ENCODE peak calls at places on chromosomes 1 and 21, in seven cellular contexts. R is GM10248, Y is T-helper 17 cell, N is fibroblast of the conjunctiva, V is cardiac fibroblast, W is amniotic stem cell, P is cardiac muscle cell. F is an unnamed sample.

GRCh38 chr1:45230537-45230936 is 24.1 kb upstream of the ZSWIM5 start:
- DNase-seq in R (no peak), Y (no peak), N (no peak), V (no peak), W (no peak), P (no peak), F (no peak)

GRCh38 chr1:10617931-10618885 is 143.5 kb downstream of the PEX14 start:
- DNase-seq in R (no peak), Y (no peak), N (no peak), V (no peak), W (no peak), P (no peak), F (no peak)

GRCh38 chr1:40926441-40926840 is 53.1 kb upstream of the CTPS1 start:
- DNase-seq in R (no peak), Y (no peak), N (no peak), V (peak), W (no peak), P (peak), F (no peak)

GRCh38 chr1:73943270-73943669 is 254.7 kb downstream of the LRRIQ3 start:
- DNase-seq in R (no peak), Y (no peak), N (no peak), V (no peak), W (no peak), P (no peak), F (no peak)

GRCh38 chr21:43691801-43692200 is 27.1 kb upstream of the PDXK start:
- DNase-seq in R (no peak), Y (no peak), N (no peak), V (no peak), W (no peak), P (no peak), F (no peak)

GRCh38 chr1:204407314-204407971 is 4.2 kb downstream of the PPP1R15B start:
- DNase-seq in R (no peak), Y (no peak), N (no peak), V (no peak), W (no peak), P (no peak), F (no peak)

GRCh38 chr1:206751891-206752290 is 18.7 kb upstream of the IL19 start:
- DNase-seq in R (no peak), Y (no peak), N (no peak), V (no peak), W (no peak), P (no peak), F (no peak)

GRCh38 chr1:168498159-168498609 is 45.6 kb downstream of the XCL2 start:
- DNase-seq in R (no peak), Y (no peak), N (peak), V (peak), W (no peak), P (peak), F (no peak)

F was measured in GM20000.